ENCODE peak calls at places on chromosomes 6 and 20, in four cellular contexts. V, N, F and Y are unnamed samples.

GRCh38 chr6:108699290-108700041 is 138.7 kb downstream of the FOXO3 start:
- DNase-seq in V (no peak), N (peak), F (no peak), Y (no peak)

GRCh38 chr6:165988757-165989456 is 178.7 kb downstream of the TBXT start:
- DNase-seq in V (no peak), N (no peak), F (no peak), Y (no peak)

GRCh38 chr6:148401581-148401980 is 58.9 kb downstream of the SASH1 start:
- DNase-seq in V (no peak), N (no peak), F (no peak), Y (no peak)

GRCh38 chr20:5095454-5095853 is 24.3 kb downstream of the PCNA start:
- DNase-seq in V (no peak), N (no peak), F (no peak), Y (no peak)

GRCh38 chr6:109799664-109800063 is 108.6 kb downstream of the FIG4 start:
- DNase-seq in V (no peak), N (no peak), F (no peak), Y (no peak)

GRCh38 chr20:44810391-44811149 is at the start of gene RIMS4:
- DNase-seq in V (no peak), N (no peak), F (peak), Y (no peak)

GRCh38 chr20:58709013-58709702 is 16.6 kb downstream of the NPEPL1 start:
- DNase-seq in V (peak), N (no peak), F (no peak), Y (peak)

GRCh38 chr20:19047040-19047950 is 165.1 kb upstream of the SLC24A3 start:
- DNase-seq in V (peak), N (peak), F (peak), Y (no peak)

GRCh38 chr20:45576995-45577394 is 2.1 kb downstream of the WFDC8 start:
- DNase-seq in V (no peak), N (no peak), F (no peak), Y (no peak)

DNA sequence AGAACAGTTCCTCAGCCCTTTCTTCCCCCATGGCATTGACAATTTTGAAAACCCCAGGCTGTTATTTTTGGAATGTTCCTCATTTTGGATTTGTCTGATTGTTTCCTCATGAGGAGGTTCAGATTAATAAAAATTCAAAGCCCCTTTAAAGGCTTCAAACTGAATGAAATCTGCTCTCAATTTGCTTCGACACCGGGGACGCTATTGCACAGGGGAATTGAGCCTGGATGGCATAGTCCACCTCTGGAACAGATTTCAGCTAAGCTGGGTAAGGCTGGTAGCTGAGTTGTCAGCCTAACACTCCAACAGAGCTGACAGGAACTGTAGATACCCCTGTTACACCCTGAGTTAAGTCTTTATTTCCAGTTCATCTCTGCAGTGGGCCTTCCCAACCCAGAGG is 73.4 kb upstream of the PAX1 start:
- DNase-seq in V (no peak), N (no peak), F (no peak), Y (no peak)
- TF ChIP-seq CTCF in V (no peak), N (no peak), F (no peak), Y (no peak)

GRCh38 chr6:18504232-18504596 is 117.1 kb downstream of the RNF144B start:
- DNase-seq in V (no peak), N (no peak), F (no peak), Y (no peak)
- TF ChIP-seq CTCF in V (no peak), N (no peak), F (no peak), Y (no peak)

DNA sequence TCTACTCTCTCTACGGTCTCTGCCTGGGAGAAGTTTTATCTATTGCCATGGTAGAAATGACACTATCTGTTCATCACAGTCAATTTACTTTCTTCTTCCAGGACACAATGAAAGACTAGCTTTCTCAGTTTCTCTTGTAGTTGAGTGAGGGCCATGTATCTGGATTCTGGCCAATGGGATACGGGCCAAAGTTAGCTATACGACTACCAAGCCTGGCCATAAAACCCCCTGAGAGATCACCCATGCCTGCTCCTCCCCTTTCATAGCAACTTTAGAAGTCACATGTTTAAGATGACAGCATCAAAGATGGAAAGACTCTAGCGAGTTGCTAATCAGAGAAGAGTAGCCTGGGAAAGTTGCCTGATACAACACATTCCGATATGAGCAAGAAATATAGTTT is 17.8 kb downstream of the RNGTT start:
- DNase-seq in V (no peak), N (no peak), F (no peak), Y (no peak)
- TF ChIP-seq CTCF in V (no peak), N (no peak), F (no peak), Y (no peak)

GRCh38 chr20:50269111-50270033 is 78.7 kb downstream of the CEBPB start:
- DNase-seq in V (no peak), N (no peak), F (no peak), Y (no peak)

GRCh38 chr20:50267866-50268219 is 77.2 kb downstream of the CEBPB start:
- DNase-seq in V (no peak), N (no peak), F (no peak), Y (no peak)

GRCh38 chr20:50266293-50267040 is 75.8 kb downstream of the CEBPB start:
- DNase-seq in V (no peak), N (no peak), F (no peak), Y (no peak)

GRCh38 chr20:50265245-50265946 is 74.8 kb downstream of the CEBPB start:
- DNase-seq in V (no peak), N (no peak), F (no peak), Y (no peak)

DNA sequence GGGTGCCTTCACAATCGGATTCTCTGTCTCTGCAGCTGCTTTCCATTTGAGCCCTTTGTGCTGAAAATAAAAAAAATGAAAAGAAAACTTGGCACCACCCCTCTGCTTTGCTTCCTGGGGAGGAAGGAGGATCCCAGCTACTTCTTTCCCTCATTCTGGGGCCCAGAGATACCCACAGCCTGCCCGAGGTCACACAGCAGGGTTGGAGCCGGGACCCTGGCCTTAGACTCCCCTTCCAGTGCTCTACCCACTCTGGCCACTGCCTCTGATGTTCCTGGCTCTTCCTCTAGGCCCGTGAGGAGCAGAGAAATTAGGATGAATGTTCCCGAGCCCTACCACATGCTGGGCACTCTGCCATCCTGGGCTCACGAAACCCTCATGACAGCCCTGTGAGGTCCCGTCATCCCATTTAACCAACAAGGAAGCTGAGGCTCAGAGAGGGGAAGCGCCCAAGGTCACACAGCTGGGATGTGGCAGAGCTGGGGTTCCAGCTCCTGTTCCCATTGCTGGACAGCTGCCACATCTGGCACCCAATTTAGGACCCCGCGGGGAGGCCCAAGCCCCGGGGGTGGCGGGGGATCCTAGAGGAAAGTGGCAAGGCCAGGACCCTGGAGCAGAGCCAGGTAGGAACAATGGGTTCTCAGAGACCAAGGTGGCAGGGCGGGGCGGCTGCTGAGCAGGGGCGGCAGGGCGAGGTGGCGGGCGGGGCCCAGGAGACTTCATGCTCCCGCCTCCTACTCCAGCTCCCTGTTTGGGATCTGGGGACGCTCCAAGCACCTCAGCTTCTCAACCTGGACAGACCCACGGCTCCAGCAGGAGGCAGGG is 76.6 kb downstream of the CEBPB start:
- DNase-seq in V (peak), N (no peak), F (peak), Y (no peak)
- TF ChIP-seq CTCF in V (peak), N (no peak), F (peak), Y (no peak)

DNA sequence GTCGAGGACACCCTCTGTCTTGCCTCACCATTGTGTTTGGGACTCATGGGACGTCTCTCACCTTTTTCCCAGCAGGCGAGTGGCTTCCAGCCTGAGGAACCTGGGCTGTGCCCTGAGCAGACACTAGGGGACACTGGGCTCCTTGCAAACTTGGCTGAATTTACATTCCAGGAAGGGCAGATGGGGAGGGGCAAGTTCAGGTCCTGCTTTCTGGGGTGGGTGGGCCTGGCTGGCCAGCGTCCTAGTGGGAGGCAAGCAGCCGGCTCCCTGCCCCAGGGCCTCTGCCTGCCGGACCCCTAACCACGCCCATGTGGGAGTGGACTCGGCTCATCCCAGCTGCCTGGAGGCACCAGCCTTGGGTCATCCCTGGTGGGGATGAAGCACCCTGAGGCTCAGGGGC is 48.2 kb upstream of the MLN start:
- DNase-seq in V (no peak), N (no peak), F (no peak), Y (no peak)
- TF ChIP-seq CTCF in V (peak), N (peak), F (peak), Y (no peak)

GRCh38 chr20:39072132-39072531 is 110.0 kb downstream of the DHX35 start:
- DNase-seq in V (no peak), N (no peak), F (no peak), Y (no peak)
- TF ChIP-seq CTCF in V (no peak), N (no peak), F (no peak), Y (no peak)

GRCh38 chr6:37702314-37702713 is 4.6 kb upstream of the MDGA1 start:
- DNase-seq in V (no peak), N (no peak), F (no peak), Y (no peak)
- TF ChIP-seq CTCF in V (no peak), N (no peak), F (no peak), Y (no peak)

GRCh38 chr6:83221886-83222479 is 28.8 kb downstream of the RWDD2A start:
- DNase-seq in V (no peak), N (no peak), F (no peak), Y (no peak)
- TF ChIP-seq CTCF in V (peak), N (peak), F (peak), Y (peak)